ENCODE peak calls at places on chromosomes 12 and 14, in ten cellular contexts. S, O, E, F, A, N, Y, C, M and Z are unnamed samples.

GRCh38 chr12:11107719-11108118 is 15.6 kb upstream of the TAS2R43 start:
- DNase-seq in A (no peak), N (no peak), M (no peak), E (no peak), C (no peak), Y (no peak), S (no peak), O (no peak), F (no peak), Z (no peak)

GRCh38 chr14:104681689-104682074 is 7.7 kb upstream of the INF2 start:
- DNase-seq in S (peak), O (peak), A (peak), Y (peak), M (peak), N (no peak), E (peak), F (peak), C (no peak), Z (peak)

GRCh38 chr14:77011226-77011762 is 17.2 kb downstream of the IRF2BPL start:
- DNase-seq in N (no peak), S (no peak), C (peak), E (no peak), M (no peak), Y (no peak), A (no peak), O (no peak), F (no peak), Z (no peak)

GRCh38 chr12:8698132-8698829 is 490 bp downstream of the RIMKLB start:
- DNase-seq in A (no peak), C (peak), E (peak), O (peak), S (peak), Y (peak), M (peak), N (peak), F (peak), Z (peak)

GRCh38 chr12:44674866-44675265 is 201.2 kb downstream of the NELL2 start:
- DNase-seq in A (no peak), E (peak), M (no peak), S (peak), O (no peak), Y (no peak), N (no peak), C (no peak), F (no peak), Z (no peak)

GRCh38 chr14:90487031-90487430 is 90.2 kb downstream of the CALM1 start:
- DNase-seq in C (peak), Y (peak), M (no peak), S (no peak), A (no peak), E (no peak), N (no peak), F (no peak), O (no peak), Z (no peak)

GRCh38 chr12:132174703-132175490 is 30.6 kb downstream of the NOC4L start:
- DNase-seq in N (no peak), O (no peak), F (no peak), E (no peak), A (no peak), C (no peak), S (no peak), Y (no peak), M (no peak), Z (no peak)

GRCh38 chr14:34465069-34465859 is 3.2 kb upstream of the SPTSSA start:
- DNase-seq in C (no peak), E (peak), Y (peak), A (no peak), O (no peak), S (peak), F (peak), M (peak), N (no peak), Z (no peak)

GRCh38 chr12:120584343-120585149 is 3.3 kb upstream of the POP5 start:
- DNase-seq in N (peak), F (no peak), A (peak), Y (peak), C (no peak), S (peak), E (peak), M (peak), O (peak), Z (peak)

GRCh38 chr12:47773062-47773857 is at the start of gene SLC48A1:
- DNase-seq in S (peak), M (peak), C (peak), A (peak), E (peak), O (peak), Y (peak), N (peak), F (peak), Z (peak)

GRCh38 chr14:63438065-63438757 is 105.0 kb downstream of the PPP2R5E start:
- DNase-seq in Y (peak), C (peak), A (no peak), M (peak), N (no peak), F (peak), O (peak), S (peak), E (no peak), Z (peak)